ENCODE peak calls at places on chromosome 5, in four cellular contexts. W, R, V and T are unnamed samples.
A peak's percentile ranks its signal among the peaks of the same experiment; 100 is the strongest.

GRCh38 chr5:90344693-90345092 is 64.9 kb downstream of the CETN3 start:
- DNase-seq in W (no peak), R (no peak), V (no peak), T (no peak)

GRCh38 chr5:57780306-57780958 is 297.8 kb upstream of the ACTBL2 start:
- DNase-seq in R (no peak), W (no peak), V (no peak), T (peak; percentile 63)

GRCh38 chr5:105970919-105971318 is 1699.8 kb downstream of the EFNA5 start:
- DNase-seq in R (no peak), W (no peak), V (no peak), T (no peak)

GRCh38 chr5:154221371-154221896 is 30.9 kb downstream of the GALNT10 start:
- DNase-seq in R (no peak), W (no peak), V (peak; percentile 26), T (peak; percentile 97)

GRCh38 chr5:89351975-89352374 is 469.0 kb upstream of the MEF2C start:
- DNase-seq in W (no peak), R (no peak), V (no peak), T (no peak)

GRCh38 chr5:73818357-73818756 is 192.4 kb downstream of the ARHGEF28 start:
- DNase-seq in W (no peak), V (no peak), R (no peak), T (peak; percentile 91)

GRCh38 chr5:67338416-67338815 is 141.8 kb upstream of the CD180 start:
- DNase-seq in R (no peak), W (no peak), V (no peak), T (no peak)

GRCh38 chr5:91357012-91357634 is 26.0 kb downstream of the ARRDC3 start:
- DNase-seq in W (no peak), V (no peak), R (peak; percentile 54), T (no peak)

GRCh38 chr5:15752886-15753285 is 252.9 kb downstream of the FBXL7 start:
- DNase-seq in R (no peak), V (no peak), W (no peak), T (no peak)